ENCODE peak calls at places on chromosome 5, in ten cellular contexts. One of them, this sample, is unnamed.

GRCh38 chr5:74519161-74519571 is 121.4 kb downstream of the ENC1 start:
- DNase-seq in brain microvascular endothelial cell: peak
- DNase-seq in transverse colon: no peak
- DNase-seq in adrenal gland: no peak
- DNase-seq in thoracic aorta: no peak
- DNase-seq in esophagus squamous epithelium: no peak
- DNase-seq in fibroblast of lung: no peak
- DNase-seq in K562: no peak
- DNase-seq in mammary epithelial cell: no peak
- DNase-seq in tibial artery: no peak
- DNase-seq in this sample: no peak

GRCh38 chr5:138702166-138702826 is 50.9 kb upstream of the CTNNA1 start:
- DNase-seq in brain microvascular endothelial cell: no peak
- DNase-seq in transverse colon: no peak
- DNase-seq in adrenal gland: no peak
- DNase-seq in thoracic aorta: no peak
- DNase-seq in esophagus squamous epithelium: no peak
- DNase-seq in fibroblast of lung: peak
- DNase-seq in K562: no peak
- DNase-seq in mammary epithelial cell: no peak
- DNase-seq in tibial artery: no peak
- DNase-seq in this sample: no peak

GRCh38 chr5:14160116-14160515 is 17.0 kb downstream of the TRIO start:
- DNase-seq in brain microvascular endothelial cell: no peak
- DNase-seq in transverse colon: no peak
- DNase-seq in adrenal gland: no peak
- DNase-seq in thoracic aorta: no peak
- DNase-seq in esophagus squamous epithelium: no peak
- DNase-seq in fibroblast of lung: no peak
- DNase-seq in K562: no peak
- DNase-seq in mammary epithelial cell: no peak
- DNase-seq in tibial artery: no peak
- DNase-seq in this sample: no peak

GRCh38 chr5:62779010-62779422 is 200.4 kb downstream of the LRRC70 start:
- DNase-seq in brain microvascular endothelial cell: peak
- DNase-seq in transverse colon: no peak
- DNase-seq in adrenal gland: peak
- DNase-seq in thoracic aorta: no peak
- DNase-seq in esophagus squamous epithelium: no peak
- DNase-seq in fibroblast of lung: peak
- DNase-seq in K562: peak
- DNase-seq in mammary epithelial cell: peak
- DNase-seq in tibial artery: no peak
- DNase-seq in this sample: no peak

GRCh38 chr5:138632900-138633489 is 57.8 kb upstream of the HSPA9 start:
- DNase-seq in brain microvascular endothelial cell: peak
- DNase-seq in transverse colon: peak
- DNase-seq in adrenal gland: peak
- DNase-seq in thoracic aorta: no peak
- DNase-seq in esophagus squamous epithelium: no peak
- DNase-seq in fibroblast of lung: peak
- DNase-seq in K562: peak
- DNase-seq in mammary epithelial cell: peak
- DNase-seq in tibial artery: peak
- DNase-seq in this sample: no peak

GRCh38 chr5:76524872-76525271 is 98.3 kb downstream of the F2RL2 start:
- DNase-seq in brain microvascular endothelial cell: peak
- DNase-seq in transverse colon: no peak
- DNase-seq in adrenal gland: no peak
- DNase-seq in thoracic aorta: no peak
- DNase-seq in esophagus squamous epithelium: no peak
- DNase-seq in fibroblast of lung: no peak
- DNase-seq in K562: no peak
- DNase-seq in mammary epithelial cell: no peak
- DNase-seq in tibial artery: no peak
- DNase-seq in this sample: no peak

GRCh38 chr5:120405291-120405864 is 58.7 kb upstream of the PRR16 start:
- DNase-seq in brain microvascular endothelial cell: peak
- DNase-seq in transverse colon: no peak
- DNase-seq in adrenal gland: no peak
- DNase-seq in thoracic aorta: no peak
- DNase-seq in esophagus squamous epithelium: no peak
- DNase-seq in fibroblast of lung: peak
- DNase-seq in K562: no peak
- DNase-seq in mammary epithelial cell: peak
- DNase-seq in tibial artery: no peak
- DNase-seq in this sample: no peak

GRCh38 chr5:37436146-37436934 is 57.2 kb downstream of the WDR70 start:
- DNase-seq in brain microvascular endothelial cell: no peak
- DNase-seq in transverse colon: no peak
- DNase-seq in adrenal gland: no peak
- DNase-seq in thoracic aorta: no peak
- DNase-seq in esophagus squamous epithelium: no peak
- DNase-seq in fibroblast of lung: no peak
- DNase-seq in K562: no peak
- DNase-seq in mammary epithelial cell: no peak
- DNase-seq in tibial artery: no peak
- DNase-seq in this sample: no peak

GRCh38 chr5:66826696-66827095 is 230.5 kb downstream of the MAST4 start:
- DNase-seq in brain microvascular endothelial cell: no peak
- DNase-seq in transverse colon: no peak
- DNase-seq in adrenal gland: no peak
- DNase-seq in thoracic aorta: no peak
- DNase-seq in esophagus squamous epithelium: no peak
- DNase-seq in fibroblast of lung: no peak
- DNase-seq in K562: no peak
- DNase-seq in mammary epithelial cell: no peak
- DNase-seq in tibial artery: no peak
- DNase-seq in this sample: no peak

GRCh38 chr5:66828551-66829421 is 232.6 kb downstream of the MAST4 start:
- DNase-seq in brain microvascular endothelial cell: peak
- DNase-seq in transverse colon: peak
- DNase-seq in adrenal gland: peak
- DNase-seq in thoracic aorta: peak
- DNase-seq in esophagus squamous epithelium: peak
- DNase-seq in fibroblast of lung: peak
- DNase-seq in K562: no peak
- DNase-seq in mammary epithelial cell: peak
- DNase-seq in tibial artery: peak
- DNase-seq in this sample: peak

GRCh38 chr5:66828046-66828550 is 231.9 kb downstream of the MAST4 start:
- DNase-seq in brain microvascular endothelial cell: no peak
- DNase-seq in transverse colon: no peak
- DNase-seq in adrenal gland: no peak
- DNase-seq in thoracic aorta: no peak
- DNase-seq in esophagus squamous epithelium: no peak
- DNase-seq in fibroblast of lung: no peak
- DNase-seq in K562: no peak
- DNase-seq in mammary epithelial cell: no peak
- DNase-seq in tibial artery: no peak
- DNase-seq in this sample: no peak

GRCh38 chr5:66829826-66830225 is 233.6 kb downstream of the MAST4 start:
- DNase-seq in brain microvascular endothelial cell: peak
- DNase-seq in transverse colon: no peak
- DNase-seq in adrenal gland: no peak
- DNase-seq in thoracic aorta: no peak
- DNase-seq in esophagus squamous epithelium: no peak
- DNase-seq in fibroblast of lung: no peak
- DNase-seq in K562: no peak
- DNase-seq in mammary epithelial cell: peak
- DNase-seq in tibial artery: no peak
- DNase-seq in this sample: no peak

GRCh38 chr5:66830636-66831035 is 234.4 kb downstream of the MAST4 start:
- DNase-seq in brain microvascular endothelial cell: no peak
- DNase-seq in transverse colon: no peak
- DNase-seq in adrenal gland: no peak
- DNase-seq in thoracic aorta: no peak
- DNase-seq in esophagus squamous epithelium: no peak
- DNase-seq in fibroblast of lung: no peak
- DNase-seq in K562: no peak
- DNase-seq in mammary epithelial cell: peak
- DNase-seq in tibial artery: no peak
- DNase-seq in this sample: no peak
- TF ChIP-seq CTCF in brain microvascular endothelial cell: no peak
- TF ChIP-seq CTCF in transverse colon: no peak
- TF ChIP-seq CTCF in adrenal gland: no peak
- TF ChIP-seq CTCF in thoracic aorta: no peak
- TF ChIP-seq CTCF in esophagus squamous epithelium: no peak
- TF ChIP-seq CTCF in fibroblast of lung: no peak
- TF ChIP-seq CTCF in K562: peak
- TF ChIP-seq CTCF in mammary epithelial cell: no peak
- TF ChIP-seq CTCF in tibial artery: no peak
- TF ChIP-seq CTCF in this sample: no peak

GRCh38 chr5:139788294-139788875 is 7.2 kb upstream of the PSD2 start:
- DNase-seq in brain microvascular endothelial cell: no peak
- DNase-seq in transverse colon: no peak
- DNase-seq in adrenal gland: no peak
- DNase-seq in thoracic aorta: no peak
- DNase-seq in esophagus squamous epithelium: no peak
- DNase-seq in fibroblast of lung: no peak
- DNase-seq in K562: no peak
- DNase-seq in mammary epithelial cell: no peak
- DNase-seq in tibial artery: no peak
- DNase-seq in this sample: no peak

GRCh38 chr5:139787257-139787567 is 8.4 kb upstream of the PSD2 start:
- DNase-seq in brain microvascular endothelial cell: no peak
- DNase-seq in transverse colon: no peak
- DNase-seq in adrenal gland: no peak
- DNase-seq in thoracic aorta: no peak
- DNase-seq in esophagus squamous epithelium: no peak
- DNase-seq in fibroblast of lung: no peak
- DNase-seq in K562: no peak
- DNase-seq in mammary epithelial cell: no peak
- DNase-seq in tibial artery: no peak
- DNase-seq in this sample: no peak

GRCh38 chr5:139784488-139784887 is 11.1 kb upstream of the PSD2 start:
- DNase-seq in brain microvascular endothelial cell: no peak
- DNase-seq in transverse colon: no peak
- DNase-seq in adrenal gland: no peak
- DNase-seq in thoracic aorta: no peak
- DNase-seq in esophagus squamous epithelium: no peak
- DNase-seq in fibroblast of lung: no peak
- DNase-seq in K562: no peak
- DNase-seq in mammary epithelial cell: no peak
- DNase-seq in tibial artery: no peak
- DNase-seq in this sample: no peak

GRCh38 chr5:139787568-139788293 is 7.9 kb upstream of the PSD2 start:
- DNase-seq in brain microvascular endothelial cell: peak
- DNase-seq in transverse colon: peak
- DNase-seq in adrenal gland: peak
- DNase-seq in thoracic aorta: peak
- DNase-seq in esophagus squamous epithelium: no peak
- DNase-seq in fibroblast of lung: peak
- DNase-seq in K562: peak
- DNase-seq in mammary epithelial cell: peak
- DNase-seq in tibial artery: peak
- DNase-seq in this sample: peak

GRCh38 chr5:139783436-139783955 is 12.1 kb upstream of the PSD2 start:
- DNase-seq in brain microvascular endothelial cell: no peak
- DNase-seq in transverse colon: no peak
- DNase-seq in adrenal gland: no peak
- DNase-seq in thoracic aorta: no peak
- DNase-seq in esophagus squamous epithelium: no peak
- DNase-seq in fibroblast of lung: peak
- DNase-seq in K562: no peak
- DNase-seq in mammary epithelial cell: no peak
- DNase-seq in tibial artery: no peak
- DNase-seq in this sample: no peak
- H3K27ac ChIP-seq in brain microvascular endothelial cell: no peak
- H3K27ac ChIP-seq in transverse colon: no peak
- H3K27ac ChIP-seq in adrenal gland: no peak
- H3K27ac ChIP-seq in thoracic aorta: no peak
- H3K27ac ChIP-seq in esophagus squamous epithelium: no peak
- H3K27ac ChIP-seq in fibroblast of lung: no peak
- H3K27ac ChIP-seq in K562: no peak
- H3K27ac ChIP-seq in mammary epithelial cell: no peak
- H3K27ac ChIP-seq in tibial artery: no peak
- H3K27ac ChIP-seq in this sample: no peak

GRCh38 chr5:112372543-112372942 is 46.5 kb downstream of the EPB41L4A start:
- DNase-seq in brain microvascular endothelial cell: no peak
- DNase-seq in transverse colon: no peak
- DNase-seq in adrenal gland: no peak
- DNase-seq in thoracic aorta: no peak
- DNase-seq in esophagus squamous epithelium: no peak
- DNase-seq in fibroblast of lung: no peak
- DNase-seq in K562: no peak
- DNase-seq in mammary epithelial cell: peak
- DNase-seq in tibial artery: no peak
- DNase-seq in this sample: no peak

GRCh38 chr5:112367400-112367799 is 51.7 kb downstream of the EPB41L4A start:
- DNase-seq in brain microvascular endothelial cell: no peak
- DNase-seq in transverse colon: no peak
- DNase-seq in adrenal gland: no peak
- DNase-seq in thoracic aorta: no peak
- DNase-seq in esophagus squamous epithelium: no peak
- DNase-seq in fibroblast of lung: no peak
- DNase-seq in K562: no peak
- DNase-seq in mammary epithelial cell: no peak
- DNase-seq in tibial artery: no peak
- DNase-seq in this sample: no peak

GRCh38 chr5:112371054-112371453 is 48.0 kb downstream of the EPB41L4A start:
- DNase-seq in brain microvascular endothelial cell: no peak
- DNase-seq in transverse colon: no peak
- DNase-seq in adrenal gland: no peak
- DNase-seq in thoracic aorta: no peak
- DNase-seq in esophagus squamous epithelium: no peak
- DNase-seq in fibroblast of lung: no peak
- DNase-seq in K562: no peak
- DNase-seq in mammary epithelial cell: no peak
- DNase-seq in tibial artery: no peak
- DNase-seq in this sample: no peak

GRCh38 chr5:112366987-112367386 is 52.1 kb downstream of the EPB41L4A start:
- DNase-seq in brain microvascular endothelial cell: no peak
- DNase-seq in transverse colon: no peak
- DNase-seq in adrenal gland: no peak
- DNase-seq in thoracic aorta: no peak
- DNase-seq in esophagus squamous epithelium: no peak
- DNase-seq in fibroblast of lung: no peak
- DNase-seq in K562: peak
- DNase-seq in mammary epithelial cell: peak
- DNase-seq in tibial artery: no peak
- DNase-seq in this sample: no peak
- TF ChIP-seq CTCF in brain microvascular endothelial cell: peak
- TF ChIP-seq CTCF in transverse colon: no peak
- TF ChIP-seq CTCF in adrenal gland: no peak
- TF ChIP-seq CTCF in thoracic aorta: no peak
- TF ChIP-seq CTCF in esophagus squamous epithelium: peak
- TF ChIP-seq CTCF in fibroblast of lung: peak
- TF ChIP-seq CTCF in K562: peak
- TF ChIP-seq CTCF in mammary epithelial cell: peak
- TF ChIP-seq CTCF in tibial artery: no peak
- TF ChIP-seq CTCF in this sample: no peak

DNA sequence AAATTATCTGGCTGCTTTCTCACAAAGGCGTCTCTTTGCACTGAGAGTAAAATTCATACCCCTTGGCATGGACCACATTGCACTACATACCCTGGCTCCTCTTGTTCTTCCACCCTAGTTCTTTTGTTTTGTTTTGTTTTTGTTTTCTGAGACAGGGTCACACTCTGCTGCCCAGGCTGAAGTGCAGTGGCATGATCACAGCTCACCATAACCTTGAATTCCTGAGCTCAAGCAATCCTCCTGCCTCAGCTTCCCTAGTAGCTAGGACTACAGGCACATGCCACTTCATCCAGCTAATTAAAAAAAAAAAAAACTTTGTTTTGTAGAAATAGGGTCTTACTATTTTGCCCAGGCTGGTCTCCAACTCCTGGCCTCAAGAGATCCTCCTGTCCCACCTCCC is 51.4 kb downstream of the ARRDC3 start:
- DNase-seq in brain microvascular endothelial cell: no peak
- DNase-seq in transverse colon: no peak
- DNase-seq in adrenal gland: no peak
- DNase-seq in thoracic aorta: no peak
- DNase-seq in esophagus squamous epithelium: no peak
- DNase-seq in fibroblast of lung: no peak
- DNase-seq in K562: no peak
- DNase-seq in mammary epithelial cell: no peak
- DNase-seq in tibial artery: no peak
- DNase-seq in this sample: no peak
- H3K27ac ChIP-seq in brain microvascular endothelial cell: no peak
- H3K27ac ChIP-seq in transverse colon: no peak
- H3K27ac ChIP-seq in adrenal gland: no peak
- H3K27ac ChIP-seq in thoracic aorta: no peak
- H3K27ac ChIP-seq in esophagus squamous epithelium: no peak
- H3K27ac ChIP-seq in fibroblast of lung: no peak
- H3K27ac ChIP-seq in K562: peak
- H3K27ac ChIP-seq in mammary epithelial cell: no peak
- H3K27ac ChIP-seq in tibial artery: no peak
- H3K27ac ChIP-seq in this sample: no peak

This sample was measured in CD4-positive, alpha-beta T cell.